ENCODE peak calls at places on chromosomes 4 and X, in nine cellular contexts. One of them, this sample, is unnamed.

GRCh38 chr4:58649236-58649635 is 1539.1 kb upstream of the IGFBP7 start:
- DNase-seq in left lung: no peak
- DNase-seq in AG10803: no peak
- DNase-seq in lower lobe of right lung: no peak
- DNase-seq in fibroblast of the aortic adventitia: no peak
- DNase-seq in PC-3: no peak
- DNase-seq in BE2C: no peak
- DNase-seq in dorsolateral prefrontal cortex: no peak
- DNase-seq in heart left ventricle: no peak
- DNase-seq in this sample: no peak

GRCh38 chrX:20637351-20637750 is 370.6 kb upstream of the RPS6KA3 start:
- DNase-seq in left lung: no peak
- DNase-seq in AG10803: peak; percentile 6
- DNase-seq in lower lobe of right lung: no peak
- DNase-seq in fibroblast of the aortic adventitia: no peak
- DNase-seq in PC-3: no peak
- DNase-seq in BE2C: no peak
- DNase-seq in dorsolateral prefrontal cortex: no peak
- DNase-seq in heart left ventricle: no peak
- DNase-seq in this sample: no peak

GRCh38 chrX:21612154-21612553 is 46.0 kb downstream of the KLHL34 start:
- DNase-seq in left lung: no peak
- DNase-seq in AG10803: no peak
- DNase-seq in lower lobe of right lung: no peak
- DNase-seq in fibroblast of the aortic adventitia: no peak
- DNase-seq in PC-3: no peak
- DNase-seq in BE2C: no peak
- DNase-seq in dorsolateral prefrontal cortex: no peak
- DNase-seq in heart left ventricle: no peak
- DNase-seq in this sample: no peak

GRCh38 chr4:102139132-102139573 is 206.1 kb downstream of the SLC39A8 start:
- DNase-seq in left lung: no peak
- DNase-seq in AG10803: peak; percentile 62
- DNase-seq in lower lobe of right lung: no peak
- DNase-seq in fibroblast of the aortic adventitia: peak; percentile 93
- DNase-seq in PC-3: peak; percentile 92
- DNase-seq in BE2C: no peak
- DNase-seq in dorsolateral prefrontal cortex: no peak
- DNase-seq in heart left ventricle: peak; percentile 12
- DNase-seq in this sample: peak; percentile 66

GRCh38 chr4:149065753-149066152 is 623.5 kb upstream of the NR3C2 start:
- DNase-seq in left lung: no peak
- DNase-seq in AG10803: no peak
- DNase-seq in lower lobe of right lung: no peak
- DNase-seq in fibroblast of the aortic adventitia: no peak
- DNase-seq in PC-3: no peak
- DNase-seq in BE2C: no peak
- DNase-seq in dorsolateral prefrontal cortex: no peak
- DNase-seq in heart left ventricle: no peak
- DNase-seq in this sample: no peak

GRCh38 chr4:13888112-13888511 is 260.6 kb upstream of the BOD1L1 start:
- DNase-seq in left lung: no peak
- DNase-seq in AG10803: peak; percentile 94
- DNase-seq in lower lobe of right lung: no peak
- DNase-seq in fibroblast of the aortic adventitia: peak; percentile 94
- DNase-seq in PC-3: peak; percentile 72
- DNase-seq in BE2C: no peak
- DNase-seq in dorsolateral prefrontal cortex: no peak
- DNase-seq in heart left ventricle: no peak
- DNase-seq in this sample: peak; percentile 80

GRCh38 chr4:33302298-33302697 is 2582.1 kb downstream of the PCDH7 start:
- DNase-seq in left lung: no peak
- DNase-seq in AG10803: no peak
- DNase-seq in lower lobe of right lung: no peak
- DNase-seq in fibroblast of the aortic adventitia: peak; percentile 65
- DNase-seq in PC-3: peak; percentile 7
- DNase-seq in BE2C: no peak
- DNase-seq in dorsolateral prefrontal cortex: no peak
- DNase-seq in heart left ventricle: no peak
- DNase-seq in this sample: no peak

GRCh38 chr4:79466621-79467020 is 58.6 kb upstream of the GK2 start:
- DNase-seq in left lung: no peak
- DNase-seq in AG10803: no peak
- DNase-seq in lower lobe of right lung: no peak
- DNase-seq in fibroblast of the aortic adventitia: peak; percentile 71
- DNase-seq in PC-3: no peak
- DNase-seq in BE2C: no peak
- DNase-seq in dorsolateral prefrontal cortex: no peak
- DNase-seq in heart left ventricle: no peak
- DNase-seq in this sample: no peak

GRCh38 chr4:158964114-158964727 is 138.7 kb upstream of the RAPGEF2 start:
- DNase-seq in left lung: no peak
- DNase-seq in AG10803: no peak
- DNase-seq in lower lobe of right lung: no peak
- DNase-seq in fibroblast of the aortic adventitia: no peak
- DNase-seq in PC-3: no peak
- DNase-seq in BE2C: no peak
- DNase-seq in dorsolateral prefrontal cortex: no peak
- DNase-seq in heart left ventricle: no peak
- DNase-seq in this sample: no peak

GRCh38 chr4:154911608-154912098 is 130.6 kb downstream of the RBM46 start:
- DNase-seq in left lung: no peak
- DNase-seq in AG10803: no peak
- DNase-seq in lower lobe of right lung: no peak
- DNase-seq in fibroblast of the aortic adventitia: no peak
- DNase-seq in PC-3: no peak
- DNase-seq in BE2C: no peak
- DNase-seq in dorsolateral prefrontal cortex: no peak
- DNase-seq in heart left ventricle: no peak
- DNase-seq in this sample: no peak

GRCh38 chr4:150078996-150079581 is 844 bp downstream of the DCLK2 start:
- DNase-seq in left lung: peak; percentile 78
- DNase-seq in AG10803: peak; percentile 56
- DNase-seq in lower lobe of right lung: peak; percentile 55
- DNase-seq in fibroblast of the aortic adventitia: peak; percentile 30
- DNase-seq in PC-3: peak; percentile 19
- DNase-seq in BE2C: peak; percentile 53
- DNase-seq in dorsolateral prefrontal cortex: no peak
- DNase-seq in heart left ventricle: peak; percentile 45
- DNase-seq in this sample: peak; percentile 17

GRCh38 chr4:17173300-17173699 is 274.9 kb upstream of the LDB2 start:
- DNase-seq in left lung: no peak
- DNase-seq in AG10803: no peak
- DNase-seq in lower lobe of right lung: no peak
- DNase-seq in fibroblast of the aortic adventitia: no peak
- DNase-seq in PC-3: no peak
- DNase-seq in BE2C: peak; percentile 60
- DNase-seq in dorsolateral prefrontal cortex: no peak
- DNase-seq in heart left ventricle: peak; percentile 25
- DNase-seq in this sample: no peak

GRCh38 chr4:123381996-123382395 is 14.6 kb upstream of the SPRY1 start:
- DNase-seq in left lung: no peak
- DNase-seq in AG10803: peak; percentile 14
- DNase-seq in lower lobe of right lung: no peak
- DNase-seq in fibroblast of the aortic adventitia: no peak
- DNase-seq in PC-3: no peak
- DNase-seq in BE2C: no peak
- DNase-seq in dorsolateral prefrontal cortex: no peak
- DNase-seq in heart left ventricle: no peak
- DNase-seq in this sample: no peak

DNA sequence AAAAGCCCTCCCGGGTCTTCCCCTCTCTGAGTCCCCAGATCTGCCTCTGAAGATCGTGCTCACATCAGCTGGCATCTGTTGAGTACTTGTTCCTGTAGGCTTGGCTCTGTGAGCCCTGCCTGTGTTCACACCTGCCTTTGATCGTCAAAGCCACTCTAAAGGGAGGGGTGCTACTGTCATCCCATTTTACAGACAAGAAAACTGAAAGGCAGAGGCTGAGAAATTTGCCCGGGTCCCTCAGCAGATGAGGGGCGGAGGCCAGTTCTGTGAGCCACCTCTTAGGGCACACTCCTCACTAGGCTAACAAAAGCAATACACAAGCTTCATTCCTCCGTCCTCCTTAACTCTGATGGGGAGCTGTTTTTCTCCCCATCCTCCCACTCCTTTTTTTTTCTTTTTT is 655 bp downstream of the CYTL1 start:
- DNase-seq in left lung: no peak
- DNase-seq in AG10803: no peak
- DNase-seq in lower lobe of right lung: no peak
- DNase-seq in fibroblast of the aortic adventitia: no peak
- DNase-seq in PC-3: no peak
- DNase-seq in BE2C: no peak
- DNase-seq in dorsolateral prefrontal cortex: no peak
- DNase-seq in heart left ventricle: no peak
- DNase-seq in this sample: no peak
- H3K4me3 ChIP-seq in left lung: no peak overlapping the region
- H3K4me3 ChIP-seq in AG10803: no peak overlapping the region
- H3K4me3 ChIP-seq in lower lobe of right lung: no peak overlapping the region
- H3K4me3 ChIP-seq in fibroblast of the aortic adventitia: no peak overlapping the region
- H3K4me3 ChIP-seq in PC-3: no peak overlapping the region
- H3K4me3 ChIP-seq in BE2C: no peak overlapping the region
- H3K4me3 ChIP-seq in dorsolateral prefrontal cortex: no peak overlapping the region
- H3K4me3 ChIP-seq in heart left ventricle: no peak overlapping the region
- H3K4me3 ChIP-seq in this sample: no peak overlapping the region

DNA sequence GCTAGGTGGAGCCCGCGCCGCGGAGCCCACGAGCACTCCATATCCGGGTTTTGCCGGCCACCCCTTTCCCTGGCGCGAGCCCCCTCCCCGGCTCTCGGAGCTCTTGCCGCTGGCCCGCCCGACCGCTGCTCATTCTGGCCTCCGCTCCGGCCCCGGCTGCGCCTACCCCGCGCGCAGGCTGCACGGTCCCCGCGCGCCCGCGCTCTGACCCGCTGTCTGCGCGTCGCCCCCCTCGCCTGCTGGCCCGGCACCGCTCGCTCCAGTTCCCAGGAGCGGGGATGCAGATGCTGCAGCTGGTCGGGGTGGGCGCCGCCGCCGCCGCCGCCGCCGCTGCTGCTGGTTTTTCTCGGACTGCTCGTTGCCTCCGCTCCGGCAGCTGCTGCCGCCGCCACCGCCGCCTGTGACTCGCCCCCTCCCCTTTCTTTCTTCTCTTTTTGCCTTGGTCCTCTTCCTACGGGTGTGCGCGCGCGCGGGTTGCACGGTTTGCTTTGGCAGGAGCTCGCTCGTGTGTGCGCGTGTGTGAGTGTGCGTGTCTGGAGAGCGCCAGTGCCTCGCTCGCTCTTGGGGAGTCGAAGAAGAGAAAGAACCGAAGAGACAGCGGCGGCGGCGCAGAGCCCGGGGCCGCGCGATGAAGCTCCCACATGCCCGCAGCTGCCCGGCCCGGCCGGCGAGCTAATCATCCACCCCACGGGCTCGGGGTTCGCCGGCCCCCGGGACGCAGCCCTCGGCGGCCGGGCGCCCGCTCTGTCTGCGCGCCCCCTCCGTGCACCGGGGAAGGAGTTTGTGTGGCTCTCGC is at the start of gene ADGRL3:
- DNase-seq in left lung: peak; percentile 75
- DNase-seq in AG10803: no peak
- DNase-seq in lower lobe of right lung: peak; percentile 47
- DNase-seq in fibroblast of the aortic adventitia: peak; percentile 1
- DNase-seq in PC-3: no peak
- DNase-seq in BE2C: peak; percentile 71
- DNase-seq in dorsolateral prefrontal cortex: peak; percentile 53
- DNase-seq in heart left ventricle: peak; percentile 47
- DNase-seq in this sample: peak; percentile 42
- H3K4me3 ChIP-seq in left lung: peak within 1 kb of the TSS; percentile 36
- H3K4me3 ChIP-seq in AG10803: no peak within 1 kb of the TSS
- H3K4me3 ChIP-seq in lower lobe of right lung: peak within 1 kb of the TSS; percentile 58
- H3K4me3 ChIP-seq in fibroblast of the aortic adventitia: peak within 1 kb of the TSS; percentile 40
- H3K4me3 ChIP-seq in PC-3: peak within 1 kb of the TSS; percentile 65
- H3K4me3 ChIP-seq in BE2C: peak within 1 kb of the TSS; percentile 65
- H3K4me3 ChIP-seq in dorsolateral prefrontal cortex: peak within 1 kb of the TSS; percentile 84
- H3K4me3 ChIP-seq in heart left ventricle: peak within 1 kb of the TSS; percentile 72
- H3K4me3 ChIP-seq in this sample: peak within 1 kb of the TSS; percentile 61

GRCh38 chr4:41360911-41361830 is 104.4 kb downstream of the UCHL1 start:
- DNase-seq in left lung: peak; percentile 79
- DNase-seq in AG10803: no peak
- DNase-seq in lower lobe of right lung: peak; percentile 66
- DNase-seq in fibroblast of the aortic adventitia: peak; percentile 23
- DNase-seq in PC-3: peak; percentile 46
- DNase-seq in BE2C: peak; percentile 63
- DNase-seq in dorsolateral prefrontal cortex: peak; percentile 63
- DNase-seq in heart left ventricle: peak; percentile 53
- DNase-seq in this sample: peak; percentile 32

GRCh38 chr4:41360214-41360910 is 103.6 kb downstream of the UCHL1 start:
- DNase-seq in left lung: peak; percentile 91
- DNase-seq in AG10803: peak; percentile 31
- DNase-seq in lower lobe of right lung: peak; percentile 83
- DNase-seq in fibroblast of the aortic adventitia: peak; percentile 29
- DNase-seq in PC-3: peak; percentile 67
- DNase-seq in BE2C: peak; percentile 90
- DNase-seq in dorsolateral prefrontal cortex: peak; percentile 85
- DNase-seq in heart left ventricle: peak; percentile 87
- DNase-seq in this sample: peak; percentile 55

GRCh38 chr4:41362647-41363383 is 106.1 kb downstream of the UCHL1 start:
- DNase-seq in left lung: no peak
- DNase-seq in AG10803: peak; percentile 22
- DNase-seq in lower lobe of right lung: no peak
- DNase-seq in fibroblast of the aortic adventitia: no peak
- DNase-seq in PC-3: no peak
- DNase-seq in BE2C: no peak
- DNase-seq in dorsolateral prefrontal cortex: no peak
- DNase-seq in heart left ventricle: peak; percentile 39
- DNase-seq in this sample: no peak

GRCh38 chr4:41363384-41363981 is 106.8 kb downstream of the UCHL1 start:
- DNase-seq in left lung: no peak
- DNase-seq in AG10803: peak; percentile 75
- DNase-seq in lower lobe of right lung: no peak
- DNase-seq in fibroblast of the aortic adventitia: peak; percentile 82
- DNase-seq in PC-3: peak; percentile 60
- DNase-seq in BE2C: no peak
- DNase-seq in dorsolateral prefrontal cortex: no peak
- DNase-seq in heart left ventricle: peak; percentile 60
- DNase-seq in this sample: peak; percentile 43

GRCh38 chr4:41361831-41362646 is 105.3 kb downstream of the UCHL1 start:
- DNase-seq in left lung: no peak
- DNase-seq in AG10803: no peak
- DNase-seq in lower lobe of right lung: no peak
- DNase-seq in fibroblast of the aortic adventitia: no peak
- DNase-seq in PC-3: peak; percentile 25
- DNase-seq in BE2C: peak; percentile 23
- DNase-seq in dorsolateral prefrontal cortex: no peak
- DNase-seq in heart left ventricle: no peak
- DNase-seq in this sample: no peak
- H3K4me3 ChIP-seq in left lung: peak overlapping the region; percentile 73
- H3K4me3 ChIP-seq in AG10803: peak overlapping the region; percentile 61
- H3K4me3 ChIP-seq in lower lobe of right lung: peak overlapping the region; percentile 80
- H3K4me3 ChIP-seq in fibroblast of the aortic adventitia: peak overlapping the region; percentile 68
- H3K4me3 ChIP-seq in PC-3: peak overlapping the region; percentile 85
- H3K4me3 ChIP-seq in BE2C: peak overlapping the region; percentile 90
- H3K4me3 ChIP-seq in dorsolateral prefrontal cortex: peak overlapping the region; percentile 82
- H3K4me3 ChIP-seq in heart left ventricle: peak overlapping the region; percentile 70
- H3K4me3 ChIP-seq in this sample: no peak overlapping the region

DNA sequence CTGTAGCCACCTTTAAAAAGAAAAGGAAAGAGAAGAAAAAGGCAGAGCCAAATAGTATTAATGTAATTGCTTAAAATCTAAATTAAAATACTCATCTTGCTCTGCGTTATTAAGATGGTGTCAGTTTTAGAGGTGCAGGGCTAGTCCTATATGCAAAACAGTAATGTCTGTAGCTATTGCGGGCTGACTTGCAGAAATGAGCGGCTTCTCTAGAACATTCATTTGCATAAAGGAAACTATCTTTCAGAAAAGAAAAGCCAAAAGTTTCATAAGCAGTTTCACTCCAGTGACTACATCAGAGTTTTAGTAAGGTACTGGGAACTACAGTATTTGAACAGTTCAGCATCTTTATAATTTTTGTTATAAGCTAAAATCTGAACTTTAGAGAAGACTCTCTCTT is 6.0 kb downstream of the SMAD1 start:
- DNase-seq in left lung: no peak
- DNase-seq in AG10803: no peak
- DNase-seq in lower lobe of right lung: no peak
- DNase-seq in fibroblast of the aortic adventitia: no peak
- DNase-seq in PC-3: no peak
- DNase-seq in BE2C: no peak
- DNase-seq in dorsolateral prefrontal cortex: no peak
- DNase-seq in heart left ventricle: no peak
- DNase-seq in this sample: no peak
- H3K4me3 ChIP-seq in left lung: no peak overlapping the region
- H3K4me3 ChIP-seq in AG10803: no peak overlapping the region
- H3K4me3 ChIP-seq in lower lobe of right lung: no peak overlapping the region
- H3K4me3 ChIP-seq in fibroblast of the aortic adventitia: no peak overlapping the region
- H3K4me3 ChIP-seq in PC-3: no peak overlapping the region
- H3K4me3 ChIP-seq in BE2C: no peak overlapping the region
- H3K4me3 ChIP-seq in dorsolateral prefrontal cortex: no peak overlapping the region
- H3K4me3 ChIP-seq in heart left ventricle: no peak overlapping the region
- H3K4me3 ChIP-seq in this sample: no peak overlapping the region